ENCODE peak calls at places on chromosomes 5 and 9, in five cellular contexts. U is HCT116, A is GM12878, Z is K562, S is H1. M is an unnamed sample.

GRCh38 chr5:775960-776861 is 8.3 kb downstream of the ZDHHC11B start:
- DNase-seq in U (no peak), A (no peak), Z (peak), S (no peak), M (no peak)

GRCh38 chr5:161001604-161002003 is 149.6 kb upstream of the ATP10B start:
- DNase-seq in U (no peak), A (peak), Z (no peak), S (no peak), M (no peak)

GRCh38 chr9:130936285-130937117 is 2.5 kb downstream of the FIBCD1 start:
- DNase-seq in U (no peak), A (no peak), Z (peak), S (peak), M (peak)

GRCh38 chr9:33124716-33125378 is 42.3 kb downstream of the B4GALT1 start:
- DNase-seq in U (no peak), A (no peak), Z (no peak), S (no peak), M (no peak)

GRCh38 chr9:22079873-22080341 is 70.8 kb upstream of the CDKN2B start:
- DNase-seq in U (no peak), A (peak), Z (no peak), S (no peak), M (no peak)

GRCh38 chr9:100196828-100197227 is 97.8 kb downstream of the INVS start:
- DNase-seq in U (no peak), A (no peak), Z (no peak), S (no peak), M (no peak)

GRCh38 chr5:176542135-176542595 is 5.0 kb upstream of the RNF44 start:
- DNase-seq in U (no peak), A (no peak), Z (peak), S (no peak), M (peak)

GRCh38 chr9:131222460-131222859 is 53.9 kb downstream of the FAM78A start:
- DNase-seq in U (no peak), A (no peak), Z (no peak), S (no peak), M (no peak)

GRCh38 chr9:27599102-27599501 is 25.8 kb upstream of the C9orf72 start:
- DNase-seq in U (no peak), A (no peak), Z (no peak), S (no peak), M (no peak)

GRCh38 chr5:162174358-162174757 is 106.8 kb downstream of the GABRG2 start:
- DNase-seq in U (no peak), A (no peak), Z (no peak), S (no peak), M (no peak)

GRCh38 chr5:81817980-81818379 is 67.1 kb upstream of the SSBP2 start:
- DNase-seq in U (no peak), A (no peak), Z (no peak), S (no peak), M (no peak)

GRCh38 chr9:135617538-135617900 is 21.8 kb downstream of the GLT6D1 start:
- DNase-seq in U (no peak), A (no peak), Z (no peak), S (no peak), M (no peak)

GRCh38 chr5:32712463-32713395 is 1.6 kb downstream of the NPR3 start:
- DNase-seq in U (no peak), A (no peak), Z (no peak), S (peak), M (peak)

GRCh38 chr5:132777209-132778069 is at the start of gene SEPTIN8:
- DNase-seq in U (no peak), A (no peak), Z (peak), S (peak), M (peak)

GRCh38 chr9:125541840-125542243 is 165.2 kb downstream of the MAPKAP1 start:
- DNase-seq in U (no peak), A (no peak), Z (no peak), S (no peak), M (no peak)

GRCh38 chr9:86483496-86483895 is 129.3 kb upstream of the TUT7 start:
- DNase-seq in U (no peak), A (no peak), Z (no peak), S (no peak), M (no peak)

GRCh38 chr5:9888517-9888916 is 258.4 kb upstream of the TAS2R1 start:
- DNase-seq in U (no peak), A (no peak), Z (no peak), S (no peak), M (no peak)

GRCh38 chr5:158414780-158415179 is 555.8 kb upstream of the CLINT1 start:
- DNase-seq in U (no peak), A (no peak), Z (no peak), S (no peak), M (no peak)

GRCh38 chr5:32791536-32792240 is 80.6 kb downstream of the NPR3 start:
- DNase-seq in U (no peak), A (no peak), Z (no peak), S (no peak), M (no peak)

GRCh38 chr9:130139251-130139650 is 33.0 kb upstream of the NCS1 start:
- DNase-seq in U (no peak), A (no peak), Z (no peak), S (no peak), M (no peak)

GRCh38 chr5:163659568-163659902 is 154.1 kb downstream of the MAT2B start:
- DNase-seq in U (no peak), A (no peak), Z (no peak), S (no peak), M (no peak)

GRCh38 chr5:68872088-68872842 is 221.5 kb upstream of the SLC30A5 start:
- DNase-seq in U (no peak), A (no peak), Z (no peak), S (no peak), M (no peak)

GRCh38 chr5:181190711-181191525 is 14.1 kb downstream of the TRIM7 start:
- DNase-seq in U (no peak), A (no peak), Z (no peak), S (no peak), M (peak)

GRCh38 chr9:98846879-98847278 is 39.4 kb downstream of the GALNT12 start:
- DNase-seq in U (no peak), A (no peak), Z (no peak), S (no peak), M (no peak)

DNA sequence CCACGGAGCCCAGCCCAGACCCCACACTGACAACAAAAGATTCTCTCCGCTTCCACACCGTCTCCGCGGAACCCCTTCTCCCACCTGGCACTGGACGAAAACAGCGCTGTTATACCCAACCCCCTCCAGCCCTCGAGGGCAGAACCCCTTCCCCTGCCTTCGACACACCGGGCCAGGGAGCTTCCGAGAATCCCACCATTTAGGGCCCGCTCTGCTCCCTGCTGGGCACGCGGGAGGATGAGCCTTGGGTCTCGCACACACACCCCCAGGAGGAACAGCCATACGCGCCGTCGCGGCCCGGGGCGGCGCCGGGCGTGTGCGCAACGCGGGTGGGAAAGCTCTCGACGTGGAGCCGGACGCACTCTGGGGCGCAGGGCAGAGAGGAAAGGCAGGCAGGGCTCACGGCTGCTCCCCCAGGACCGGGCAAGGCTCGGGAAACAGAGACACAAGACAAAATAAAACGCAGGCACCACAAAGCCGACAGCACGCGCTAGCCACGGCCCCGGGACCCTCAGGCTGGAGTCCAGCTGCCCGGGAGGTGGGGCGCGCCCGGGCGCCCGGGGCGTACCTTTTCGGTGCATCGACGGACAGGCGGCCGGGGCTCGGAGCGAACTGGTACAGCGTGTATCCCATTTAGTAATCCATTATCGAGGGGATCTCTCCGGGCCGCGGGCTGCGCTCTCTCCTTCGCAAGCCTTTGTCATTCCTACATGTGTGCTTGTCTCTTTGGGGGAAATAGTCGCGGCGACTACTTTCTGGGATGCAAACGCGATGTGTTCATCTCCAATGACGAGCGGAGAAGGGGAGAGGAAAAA is 799 bp downstream of the SEMA6A start:
- DNase-seq in U (no peak), A (no peak), Z (no peak), S (no peak), M (peak)
- TF ChIP-seq ATF3 in U (no peak), A (no peak), Z (no peak), S (no peak), M (no peak)

GRCh38 chr9:107260437-107261081 is 22.5 kb upstream of the RAD23B start:
- DNase-seq in U (no peak), A (peak), Z (no peak), S (no peak), M (no peak)

GRCh38 chr9:107261106-107261505 is 22.0 kb upstream of the RAD23B start:
- DNase-seq in U (no peak), A (no peak), Z (no peak), S (no peak), M (no peak)

GRCh38 chr9:107266624-107267369 is 16.3 kb upstream of the RAD23B start:
- DNase-seq in U (no peak), A (no peak), Z (no peak), S (no peak), M (no peak)

GRCh38 chr9:107258919-107259318 is 24.2 kb upstream of the RAD23B start:
- DNase-seq in U (no peak), A (no peak), Z (no peak), S (no peak), M (no peak)

GRCh38 chr9:107263289-107263688 is 19.8 kb upstream of the RAD23B start:
- DNase-seq in U (no peak), A (no peak), Z (no peak), S (no peak), M (no peak)
- TF ChIP-seq ATF3 in U (no peak), A (no peak), Z (no peak), S (no peak), M (no peak)

GRCh38 chr5:143506881-143507552 is 103.5 kb upstream of the NR3C1 start:
- DNase-seq in U (no peak), A (no peak), Z (no peak), S (no peak), M (no peak)
- TF ChIP-seq ATF3 in U (no peak), A (no peak), Z (no peak), S (no peak), M (no peak)

GRCh38 chr5:109479260-109479860 is 69.6 kb upstream of the PJA2 start:
- DNase-seq in U (no peak), A (no peak), Z (no peak), S (no peak), M (no peak)

GRCh38 chr5:109484597-109484996 is 74.8 kb upstream of the PJA2 start:
- DNase-seq in U (no peak), A (no peak), Z (no peak), S (no peak), M (no peak)

GRCh38 chr5:109485030-109485429 is 75.3 kb upstream of the PJA2 start:
- DNase-seq in U (no peak), A (no peak), Z (peak), S (no peak), M (no peak)

GRCh38 chr5:109483395-109483974 is 73.7 kb upstream of the PJA2 start:
- DNase-seq in U (no peak), A (no peak), Z (no peak), S (no peak), M (no peak)

DNA sequence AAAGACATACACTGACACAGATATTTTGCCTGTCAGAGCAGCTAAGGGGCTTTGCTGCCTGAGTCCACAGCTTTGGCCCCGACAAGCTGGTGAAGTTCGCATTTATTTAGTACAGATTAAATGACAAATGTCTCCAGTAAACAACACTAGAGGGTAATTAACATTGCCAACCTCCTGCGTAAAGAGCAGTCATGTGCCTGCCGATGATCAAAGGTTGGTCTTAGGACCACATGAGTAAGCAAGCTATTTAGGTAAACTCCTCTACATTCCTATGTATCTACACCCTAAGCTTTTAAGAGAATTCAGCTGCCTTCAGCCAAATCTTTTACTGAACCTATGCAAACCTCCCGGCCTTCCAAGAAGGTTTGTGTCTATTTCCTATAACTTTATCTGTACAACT is 73.0 kb upstream of the PJA2 start:
- DNase-seq in U (no peak), A (no peak), Z (no peak), S (no peak), M (no peak)
- TF ChIP-seq ATF3 in U (no peak), A (no peak), Z (no peak), S (no peak), M (no peak)

GRCh38 chr5:157280511-157280910 is 14.6 kb downstream of the CYFIP2 start:
- DNase-seq in U (no peak), A (no peak), Z (no peak), S (no peak), M (no peak)

GRCh38 chr5:157282150-157282549 is 16.2 kb downstream of the CYFIP2 start:
- DNase-seq in U (no peak), A (no peak), Z (no peak), S (no peak), M (no peak)

GRCh38 chr5:157278319-157279037 is 12.6 kb downstream of the CYFIP2 start:
- DNase-seq in U (no peak), A (no peak), Z (no peak), S (no peak), M (no peak)

GRCh38 chr5:157279605-157280239 is 13.8 kb downstream of the CYFIP2 start:
- DNase-seq in U (no peak), A (no peak), Z (no peak), S (no peak), M (no peak)

GRCh38 chr5:157280927-157281326 is 15.0 kb downstream of the CYFIP2 start:
- DNase-seq in U (no peak), A (no peak), Z (no peak), S (no peak), M (no peak)
- TF ChIP-seq ATF3 in U (no peak), A (no peak), Z (no peak), S (no peak), M (no peak)

GRCh38 chr5:134784946-134785620 is 26.5 kb downstream of the DDX46 start:
- DNase-seq in U (no peak), A (no peak), Z (no peak), S (peak), M (no peak)
- TF ChIP-seq ATF3 in U (no peak), A (no peak), Z (no peak), S (no peak), M (no peak)

DNA sequence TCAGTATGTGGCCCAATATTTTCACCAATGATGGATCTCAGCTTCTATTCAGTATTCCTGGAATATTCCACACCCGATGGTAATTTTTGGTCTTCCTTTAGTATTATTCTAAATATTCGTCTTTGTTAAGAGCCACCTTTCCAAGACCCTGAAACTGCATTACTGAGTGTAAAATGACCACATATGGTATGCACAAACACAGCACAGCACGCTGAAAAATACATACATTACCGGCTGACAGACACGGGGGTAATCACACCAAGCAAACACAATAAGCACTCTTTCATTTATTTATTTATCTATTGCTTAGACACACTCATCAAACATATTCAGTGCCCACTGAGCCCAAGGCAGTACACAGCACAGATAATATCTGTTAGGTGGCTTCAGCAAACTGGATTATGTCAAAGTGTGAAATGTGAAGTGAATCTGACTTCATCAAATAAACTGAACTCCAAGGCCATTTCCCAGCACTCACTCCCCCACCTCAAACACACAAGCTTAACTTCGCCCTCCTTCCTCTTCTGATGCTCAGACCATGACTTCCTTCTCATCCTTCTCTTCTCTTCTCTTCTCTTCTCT is 1637.8 kb upstream of the C9orf72 start:
- DNase-seq in U (no peak), A (no peak), Z (no peak), S (no peak), M (no peak)
- TF ChIP-seq ATF3 in U (no peak), A (no peak), Z (no peak), S (no peak), M (no peak)

GRCh38 chr9:134228649-134229048 is 64.3 kb upstream of the RNU6ATAC start:
- DNase-seq in U (no peak), A (no peak), Z (no peak), S (no peak), M (no peak)
- TF ChIP-seq ATF3 in U (no peak), A (no peak), Z (no peak), S (no peak), M (no peak)

GRCh38 chr5:80078921-80079320 is 43.8 kb downstream of the THBS4 start:
- DNase-seq in U (no peak), A (no peak), Z (peak), S (no peak), M (no peak)
- TF ChIP-seq ATF3 in U (no peak), A (no peak), Z (no peak), S (no peak), M (no peak)